ENCODE peak calls at places on chromosome 10, in five cellular contexts. N is transverse colon, H is breast epithelium, D is testis, S is prostate gland. Z is an unnamed sample.

GRCh38 chr10:125000366-125001312 is 58.7 kb downstream of the ZRANB1 start:
- DNase-seq in N (peak; percentile 7), D (peak; percentile 40), H (no peak), S (peak; percentile 64), Z (no peak)

GRCh38 chr10:61197022-61197421 is 253.0 kb upstream of the RHOBTB1 start:
- DNase-seq in H (no peak), S (no peak), N (no peak), D (no peak), Z (no peak)

GRCh38 chr10:93837783-93838677 is 55.7 kb upstream of the SLC35G1 start:
- DNase-seq in N (no peak), D (peak; percentile 57), S (no peak), H (no peak), Z (no peak)

GRCh38 chr10:68792115-68792514 is 35.2 kb upstream of the STOX1 start:
- DNase-seq in N (no peak), D (no peak), S (no peak), H (no peak), Z (no peak)

GRCh38 chr10:125559210-125559609 is 123.8 kb downstream of the TEX36 start:
- DNase-seq in D (no peak), S (no peak), H (no peak), N (no peak), Z (no peak)

GRCh38 chr10:100518761-100519241 is 860 bp downstream of the SEC31B start:
- DNase-seq in N (peak; percentile 70), H (peak; percentile 59), S (peak; percentile 77), D (peak; percentile 84), Z (no peak)

GRCh38 chr10:11757452-11757819 is 15.3 kb downstream of the ECHDC3 start:
- DNase-seq in H (no peak), D (peak; percentile 79), N (no peak), S (peak; percentile 65), Z (no peak)

GRCh38 chr10:104293021-104293420 is 24.0 kb downstream of the GSTO2 start:
- DNase-seq in D (no peak), S (no peak), H (no peak), N (no peak), Z (no peak)

GRCh38 chr10:104480797-104481196 is 127.2 kb downstream of the CFAP58 start:
- DNase-seq in N (no peak), H (no peak), S (no peak), D (no peak), Z (no peak)

DNA sequence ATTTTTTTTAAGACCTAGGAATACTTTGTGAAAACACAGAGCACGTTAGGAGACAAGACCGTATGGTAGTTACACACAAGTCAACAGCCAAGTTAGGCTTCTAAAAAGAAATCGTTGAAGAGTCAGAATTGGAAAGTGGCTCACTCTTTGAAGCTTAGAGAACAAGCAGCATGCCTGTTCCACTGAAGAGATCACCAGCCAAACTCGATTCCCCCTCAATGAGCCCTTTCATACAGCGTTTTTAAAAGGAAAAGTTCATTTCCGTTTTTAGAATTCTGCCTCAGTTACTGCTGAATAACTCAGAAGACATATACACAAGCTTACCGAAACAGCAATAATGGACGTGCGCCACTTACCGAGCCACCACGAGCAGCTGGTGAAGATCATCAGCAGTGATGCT is 41.0 kb downstream of the MCMBP start:
- DNase-seq in D (no peak), H (no peak), S (no peak), N (no peak), Z (no peak)
- TF ChIP-seq POLR2A in D (no peak), H (no peak), S (no peak), N (no peak), Z (no peak)

GRCh38 chr10:3400368-3400767 is 227.8 kb upstream of the PITRM1 start:
- DNase-seq in H (no peak), N (no peak), D (no peak), S (no peak), Z (no peak)
- H3K27ac ChIP-seq in H (peak overlapping the region; percentile 25), N (peak overlapping the region; percentile 45), D (no peak overlapping the region), S (no peak overlapping the region), Z (no peak overlapping the region)

DNA sequence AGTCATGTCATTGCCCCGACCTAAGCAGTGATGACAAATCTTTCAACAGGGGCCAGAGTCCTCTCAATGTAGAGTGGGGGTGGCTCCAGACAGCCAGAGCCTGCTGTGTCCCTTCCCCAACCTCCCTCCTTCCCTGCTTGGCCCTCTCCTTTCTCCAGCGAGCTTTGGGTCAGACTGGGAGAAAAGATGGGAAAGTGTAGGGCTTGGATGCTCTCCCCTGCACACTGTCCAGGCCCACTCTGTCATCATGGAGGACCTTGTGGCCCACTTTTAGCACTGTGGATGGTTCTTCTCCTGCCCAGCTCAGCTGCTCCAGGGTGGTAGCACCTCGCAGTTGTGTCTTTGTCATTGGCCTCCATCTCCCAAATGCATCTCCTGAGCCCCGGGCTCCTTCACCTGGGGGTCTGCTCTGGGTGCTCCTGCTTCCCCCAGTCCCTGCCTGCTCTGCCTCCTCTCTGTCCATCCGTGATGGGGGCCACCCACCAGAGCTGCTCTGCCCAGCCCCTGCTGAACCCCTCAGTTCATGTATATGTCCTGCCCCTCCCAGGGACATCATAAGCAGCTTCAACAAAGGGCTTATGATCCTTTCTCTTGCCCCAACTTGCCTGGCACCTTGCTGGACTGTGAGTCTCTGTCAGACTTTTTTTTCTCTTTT is 37.5 kb downstream of the BTBD16 start:
- DNase-seq in H (no peak), S (no peak), N (no peak), D (no peak), Z (no peak)
- H3K4me3 ChIP-seq in H (no peak overlapping the region), S (no peak overlapping the region), N (no peak overlapping the region), D (no peak overlapping the region), Z (peak overlapping the region; percentile 40)

GRCh38 chr10:27745380-27745718 is 270 bp downstream of the MKX start:
- DNase-seq in D (no peak), N (peak; percentile 7), S (no peak), H (no peak), Z (no peak)

GRCh38 chr10:27746364-27747095 is 911 bp upstream of the MKX start:
- DNase-seq in S (no peak), D (no peak), N (no peak), H (no peak), Z (no peak)

GRCh38 chr10:27744478-27745379 is 890 bp downstream of the MKX start:
- DNase-seq in S (peak; percentile 6), H (no peak), N (peak; percentile 33), D (peak; percentile 18), Z (no peak)

GRCh38 chr10:27747096-27747451 is 1.5 kb upstream of the MKX start:
- DNase-seq in N (no peak), H (no peak), S (no peak), D (peak; percentile 21), Z (no peak)

GRCh38 chr10:27745719-27746363 is at the start of gene MKX:
- DNase-seq in D (peak; percentile 22), H (peak; percentile 56), S (peak; percentile 28), N (peak; percentile 37), Z (no peak)
- TF ChIP-seq POLR2A in D (no peak), H (no peak), S (no peak), N (no peak), Z (no peak)

DNA sequence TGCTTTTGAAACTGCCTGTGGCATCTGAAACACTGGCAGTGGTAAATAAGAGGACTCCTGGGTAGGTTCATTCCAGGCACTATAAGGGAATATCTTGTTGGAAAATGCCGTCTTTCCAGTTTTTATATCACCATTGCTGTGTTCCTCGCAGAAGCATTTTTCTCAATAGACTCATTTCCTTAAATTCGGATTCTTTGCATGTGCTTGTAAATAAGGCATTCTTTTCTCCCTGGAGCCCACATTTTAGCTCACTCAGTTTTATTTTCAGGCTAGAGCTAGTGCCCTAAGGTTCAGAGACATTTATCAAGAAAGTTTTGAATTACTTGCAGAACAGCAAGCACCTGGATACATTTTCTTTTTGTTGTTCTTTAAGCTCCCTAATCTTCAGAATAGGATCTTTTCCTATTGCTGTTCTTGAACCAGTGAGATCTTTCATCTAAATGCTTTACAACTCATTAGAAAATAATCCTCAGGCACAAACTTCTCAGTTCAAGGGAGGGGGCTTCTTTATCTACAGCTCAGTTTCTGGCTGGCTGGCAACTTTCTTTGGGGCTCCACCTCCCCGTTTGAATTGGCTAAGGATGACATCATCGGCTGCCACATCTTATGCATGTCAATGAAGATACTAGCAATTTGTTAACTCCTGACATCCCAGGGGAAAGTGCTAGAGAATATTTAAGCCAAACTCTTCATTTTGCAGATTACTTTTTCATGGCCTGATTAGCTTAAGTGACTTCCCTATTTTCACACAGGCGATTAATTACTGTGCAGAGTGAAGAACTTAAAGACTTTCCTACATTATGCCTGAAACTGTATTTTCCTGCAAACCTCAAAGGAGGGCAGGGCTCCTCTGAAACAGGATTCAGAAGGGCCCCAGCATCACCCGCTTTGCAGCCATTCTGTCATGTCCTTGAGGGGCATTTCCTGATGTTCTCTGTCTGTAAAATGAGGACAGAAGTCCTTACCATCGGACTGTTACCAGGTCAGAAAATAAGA is 133.8 kb upstream of the RSU1 start:
- DNase-seq in D (no peak), N (no peak), S (no peak), H (no peak), Z (no peak)
- H3K27ac ChIP-seq in D (no peak overlapping the region), N (no peak overlapping the region), S (no peak overlapping the region), H (no peak overlapping the region), Z (no peak overlapping the region)

DNA sequence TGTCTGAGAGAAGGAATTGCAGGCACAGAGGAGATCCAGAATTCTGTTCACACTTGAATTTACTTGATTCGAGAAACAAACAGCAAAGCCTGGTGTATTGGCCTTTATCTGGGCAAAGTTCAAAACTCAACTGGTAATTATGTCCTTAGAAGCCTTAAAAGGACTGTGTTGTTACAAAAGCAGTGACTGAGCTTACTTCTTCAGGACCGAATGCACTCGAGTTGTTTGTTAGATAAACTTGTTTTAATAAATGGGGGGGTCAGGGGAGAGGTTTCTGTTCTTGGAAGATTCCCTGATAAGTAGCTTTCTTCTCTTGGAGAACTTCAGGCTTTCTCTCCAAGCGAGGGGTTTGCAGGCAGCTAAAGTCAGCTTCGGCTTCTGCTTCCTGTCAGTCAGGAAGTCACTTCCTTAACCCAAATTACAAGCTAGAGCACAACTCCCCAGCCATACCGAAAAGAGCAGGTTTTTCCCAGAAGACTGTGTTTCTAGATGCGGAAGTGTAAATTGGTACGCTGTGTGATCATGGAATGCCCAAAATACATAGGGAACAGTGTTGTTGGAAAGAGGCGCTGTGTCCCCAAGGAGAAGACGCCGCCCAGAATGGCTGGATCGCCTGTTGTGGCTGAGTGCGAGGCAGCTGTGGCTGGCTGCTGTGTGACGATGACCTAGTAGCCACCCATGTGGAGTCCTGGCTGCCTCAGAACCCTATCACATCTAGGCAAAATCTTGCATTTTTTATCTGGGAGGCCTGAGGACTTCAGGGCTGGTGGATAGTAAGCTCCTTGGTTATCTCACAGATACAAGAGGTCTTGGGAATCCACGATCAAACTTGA is 110.4 kb downstream of the TCF7L2 start:
- DNase-seq in H (no peak), N (peak; percentile 44), S (no peak), D (peak; percentile 68), Z (no peak)
- H3K4me3 ChIP-seq in H (no peak overlapping the region), N (peak overlapping the region; percentile 18), S (no peak overlapping the region), D (no peak overlapping the region), Z (no peak overlapping the region)

DNA sequence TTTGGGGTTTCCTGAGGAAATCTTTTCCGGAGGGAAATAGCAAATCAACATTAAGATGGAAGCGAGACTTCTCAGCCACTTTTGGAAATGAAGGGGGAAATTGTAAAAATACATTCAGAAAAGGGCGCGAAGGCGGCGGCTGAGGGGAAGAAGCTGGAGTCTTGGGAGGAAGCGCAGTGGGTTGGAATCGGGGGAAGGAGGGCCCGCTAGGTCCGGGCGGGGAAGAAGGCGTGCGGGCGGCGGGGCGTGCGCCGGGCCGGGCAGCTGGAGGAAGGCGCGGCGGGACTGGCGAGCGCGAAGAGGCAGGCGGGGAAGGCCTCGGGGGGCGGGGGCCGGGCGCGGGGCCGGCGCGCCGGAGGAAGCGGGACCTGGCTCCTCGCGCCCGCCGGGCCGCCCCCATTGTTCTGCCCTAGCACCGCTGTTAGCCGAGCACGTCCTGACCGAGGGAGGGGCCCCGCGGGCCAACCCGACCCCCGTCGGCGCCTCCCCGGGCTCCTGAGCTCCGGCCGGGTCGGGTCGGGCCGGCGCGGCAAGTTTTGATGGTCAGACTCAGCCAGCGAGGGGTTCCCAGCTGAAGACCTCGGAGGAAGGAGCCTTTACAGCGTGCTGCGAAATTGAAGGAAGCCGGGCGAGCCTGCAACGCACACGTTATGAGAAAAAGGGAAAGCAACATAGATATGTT is 1.6 kb upstream of the SKIDA1 start:
- DNase-seq in N (peak; percentile 69), H (peak; percentile 64), S (peak; percentile 61), D (peak; percentile 73), Z (no peak)
- TF ChIP-seq POLR2A in N (no peak), H (no peak), S (no peak), D (no peak), Z (no peak)

Z was measured in esophagus squamous epithelium.